ENCODE peak calls at places on chromosomes 3 and 15, in seven cellular contexts. One of them, this sample, is unnamed.

GRCh38 chr3:189908646-189909045 is 212.1 kb downstream of the P3H2 start:
- DNase-seq in sigmoid colon: no peak
- DNase-seq in lung: no peak
- DNase-seq in psoas muscle: no peak
- DNase-seq in H9: no peak
- DNase-seq in mucosa of descending colon: no peak
- DNase-seq in spleen: no peak
- DNase-seq in this sample: no peak

GRCh38 chr15:50345298-50345697 is 9.7 kb downstream of the GABPB1 start:
- DNase-seq in psoas muscle: no peak
- DNase-seq in spleen: no peak
- DNase-seq in lung: no peak
- DNase-seq in mucosa of descending colon: no peak
- DNase-seq in H9: no peak
- DNase-seq in sigmoid colon: no peak
- DNase-seq in this sample: no peak

GRCh38 chr3:48600711-48601621 is 5.8 kb upstream of the COL7A1 start:
- DNase-seq in mucosa of descending colon: no peak
- DNase-seq in sigmoid colon: no peak
- DNase-seq in H9: no peak
- DNase-seq in spleen: no peak
- DNase-seq in psoas muscle: no peak
- DNase-seq in lung: no peak
- DNase-seq in this sample: no peak

GRCh38 chr15:54816406-54816805 is 380.3 kb downstream of the RSL24D1 start:
- DNase-seq in psoas muscle: no peak
- DNase-seq in lung: no peak
- DNase-seq in mucosa of descending colon: no peak
- DNase-seq in spleen: no peak
- DNase-seq in H9: no peak
- DNase-seq in sigmoid colon: no peak
- DNase-seq in this sample: no peak

GRCh38 chr3:108664266-108664665 is 74.7 kb downstream of the DZIP3 start:
- DNase-seq in H9: no peak
- DNase-seq in psoas muscle: no peak
- DNase-seq in mucosa of descending colon: no peak
- DNase-seq in sigmoid colon: no peak
- DNase-seq in spleen: no peak
- DNase-seq in lung: no peak
- DNase-seq in this sample: no peak

GRCh38 chr15:73800662-73801345 is 47.7 kb upstream of the INSYN1 start:
- DNase-seq in mucosa of descending colon: peak; percentile 11
- DNase-seq in spleen: peak; percentile 14
- DNase-seq in lung: no peak
- DNase-seq in H9: no peak
- DNase-seq in psoas muscle: peak; percentile 93
- DNase-seq in sigmoid colon: peak; percentile 69
- DNase-seq in this sample: peak; percentile 96

GRCh38 chr3:37163262-37164020 is 10.9 kb downstream of the LRRFIP2 start:
- DNase-seq in lung: no peak
- DNase-seq in mucosa of descending colon: no peak
- DNase-seq in psoas muscle: no peak
- DNase-seq in sigmoid colon: no peak
- DNase-seq in H9: peak; percentile 41
- DNase-seq in spleen: no peak
- DNase-seq in this sample: no peak

GRCh38 chr3:178443634-178444033 is 92.6 kb upstream of the KCNMB2 start:
- DNase-seq in lung: no peak
- DNase-seq in mucosa of descending colon: no peak
- DNase-seq in spleen: no peak
- DNase-seq in H9: no peak
- DNase-seq in sigmoid colon: no peak
- DNase-seq in psoas muscle: no peak
- DNase-seq in this sample: no peak

GRCh38 chr15:101188517-101189340 is 63.1 kb downstream of the CHSY1 start:
- DNase-seq in lung: no peak
- DNase-seq in sigmoid colon: no peak
- DNase-seq in H9: no peak
- DNase-seq in psoas muscle: no peak
- DNase-seq in mucosa of descending colon: no peak
- DNase-seq in spleen: no peak
- DNase-seq in this sample: no peak

GRCh38 chr15:79900087-79900486 is 3.3 kb upstream of the MTHFS start:
- DNase-seq in mucosa of descending colon: no peak
- DNase-seq in psoas muscle: no peak
- DNase-seq in H9: no peak
- DNase-seq in lung: no peak
- DNase-seq in sigmoid colon: no peak
- DNase-seq in spleen: peak; percentile 69
- DNase-seq in this sample: no peak

GRCh38 chr3:129442947-129443346 is 2.9 kb downstream of the IFT122 start:
- DNase-seq in H9: no peak
- DNase-seq in mucosa of descending colon: no peak
- DNase-seq in sigmoid colon: no peak
- DNase-seq in lung: no peak
- DNase-seq in spleen: no peak
- DNase-seq in psoas muscle: no peak
- DNase-seq in this sample: no peak

GRCh38 chr3:129448187-129448895 is 8.3 kb downstream of the IFT122 start:
- DNase-seq in psoas muscle: no peak
- DNase-seq in spleen: no peak
- DNase-seq in mucosa of descending colon: no peak
- DNase-seq in sigmoid colon: no peak
- DNase-seq in H9: peak; percentile 41
- DNase-seq in lung: no peak
- DNase-seq in this sample: no peak

GRCh38 chr3:129446926-129447325 is 6.9 kb downstream of the IFT122 start:
- DNase-seq in psoas muscle: no peak
- DNase-seq in spleen: no peak
- DNase-seq in lung: no peak
- DNase-seq in sigmoid colon: no peak
- DNase-seq in mucosa of descending colon: no peak
- DNase-seq in H9: no peak
- DNase-seq in this sample: no peak

GRCh38 chr3:129442486-129442885 is 2.5 kb downstream of the IFT122 start:
- DNase-seq in spleen: no peak
- DNase-seq in psoas muscle: no peak
- DNase-seq in sigmoid colon: no peak
- DNase-seq in H9: no peak
- DNase-seq in mucosa of descending colon: no peak
- DNase-seq in lung: no peak
- DNase-seq in this sample: no peak

DNA sequence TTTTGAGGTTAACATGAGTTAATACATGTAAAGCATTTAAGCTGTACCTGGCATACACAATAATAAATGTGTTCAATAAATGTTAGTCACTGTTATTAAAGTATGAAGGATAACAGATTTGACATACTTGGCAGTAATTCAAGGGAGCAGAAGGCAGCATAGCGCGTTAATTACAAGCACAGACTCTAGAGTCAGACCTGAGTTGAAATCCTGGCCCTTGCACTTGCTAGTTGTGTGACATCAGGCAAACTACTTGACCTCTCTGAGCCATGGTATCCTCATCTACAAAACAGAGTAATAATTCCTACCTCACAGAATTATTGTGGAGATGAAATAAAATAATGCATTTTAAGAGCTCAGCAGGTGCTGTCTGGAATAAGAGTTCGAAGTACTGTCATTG is 5.4 kb downstream of the IFT122 start:
- DNase-seq in mucosa of descending colon: no peak
- DNase-seq in lung: no peak
- DNase-seq in sigmoid colon: no peak
- DNase-seq in spleen: no peak
- DNase-seq in psoas muscle: no peak
- DNase-seq in H9: no peak
- DNase-seq in this sample: no peak
- H3K4me1 ChIP-seq in mucosa of descending colon: peaks cover 9% of the 10 kb centered on the region
- H3K4me1 ChIP-seq in lung: peaks cover 4% of the 10 kb centered on the region
- H3K4me1 ChIP-seq in sigmoid colon: peaks cover 29% of the 10 kb centered on the region
- H3K4me1 ChIP-seq in spleen: peaks cover 69% of the 10 kb centered on the region
- H3K4me1 ChIP-seq in psoas muscle: peaks cover 29% of the 10 kb centered on the region
- H3K4me1 ChIP-seq in H9: peaks cover 7% of the 10 kb centered on the region
- H3K4me1 ChIP-seq in this sample: peaks cover 38% of the 10 kb centered on the region

DNA sequence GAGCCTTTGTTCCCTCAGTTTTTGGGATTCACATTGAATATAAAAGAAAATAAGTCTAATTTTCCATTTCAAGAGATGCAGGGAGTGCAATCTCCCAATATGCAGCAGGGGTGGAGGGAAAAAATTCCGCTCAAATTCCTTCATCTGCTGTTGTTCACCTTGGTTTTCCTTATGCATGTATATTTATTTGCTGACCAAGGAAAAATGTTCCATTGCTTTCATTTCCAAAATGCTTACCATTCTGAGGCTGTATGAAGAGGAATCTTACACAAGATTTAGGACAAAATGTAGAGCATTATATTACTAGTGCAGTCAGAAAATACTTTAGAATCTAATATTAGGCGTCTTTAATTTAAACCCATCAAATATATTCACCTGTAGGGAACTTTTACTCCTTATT is 863.9 kb downstream of the EPHA3 start:
- DNase-seq in spleen: no peak
- DNase-seq in mucosa of descending colon: no peak
- DNase-seq in sigmoid colon: no peak
- DNase-seq in lung: no peak
- DNase-seq in H9: no peak
- DNase-seq in psoas muscle: no peak
- DNase-seq in this sample: no peak
- H3K9me3 ChIP-seq in spleen: no peaks in the 10 kb centered on the region
- H3K9me3 ChIP-seq in mucosa of descending colon: no peaks in the 10 kb centered on the region
- H3K9me3 ChIP-seq in sigmoid colon: no peaks in the 10 kb centered on the region
- H3K9me3 ChIP-seq in lung: no peaks in the 10 kb centered on the region
- H3K9me3 ChIP-seq in H9: no peaks in the 10 kb centered on the region
- H3K9me3 ChIP-seq in psoas muscle: no peaks in the 10 kb centered on the region
- H3K9me3 ChIP-seq in this sample: no peaks in the 10 kb centered on the region

DNA sequence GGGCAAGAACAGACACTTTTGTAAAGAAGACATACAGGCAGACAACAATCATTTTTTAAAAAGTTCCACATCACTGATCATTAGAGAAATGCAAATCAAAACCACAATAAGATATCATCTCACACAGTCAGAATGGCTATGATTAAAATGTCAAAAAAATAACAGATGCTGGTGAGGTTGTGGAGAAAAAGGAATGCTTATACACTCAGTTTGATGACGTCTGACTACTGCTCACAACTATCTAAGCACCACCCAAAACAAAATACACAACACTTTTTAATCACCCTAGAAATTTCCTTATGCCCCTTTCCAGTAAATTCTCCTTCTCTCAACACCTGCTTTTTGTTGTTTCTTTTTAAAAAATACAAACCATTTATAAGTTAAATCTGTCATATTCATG is 228.8 kb downstream of the ISL2 start:
- DNase-seq in H9: no peak
- DNase-seq in sigmoid colon: no peak
- DNase-seq in mucosa of descending colon: no peak
- DNase-seq in spleen: no peak
- DNase-seq in lung: no peak
- DNase-seq in psoas muscle: no peak
- DNase-seq in this sample: no peak
- H3K4me1 ChIP-seq in H9: no peaks in the 10 kb centered on the region
- H3K4me1 ChIP-seq in sigmoid colon: no peaks in the 10 kb centered on the region
- H3K4me1 ChIP-seq in mucosa of descending colon: no peaks in the 10 kb centered on the region
- H3K4me1 ChIP-seq in spleen: no peaks in the 10 kb centered on the region
- H3K4me1 ChIP-seq in lung: no peaks in the 10 kb centered on the region
- H3K4me1 ChIP-seq in psoas muscle: no peaks in the 10 kb centered on the region
- H3K4me1 ChIP-seq in this sample: no peaks in the 10 kb centered on the region

GRCh38 chr3:44326035-44326434 is 12.5 kb upstream of the TCAIM start:
- DNase-seq in lung: no peak
- DNase-seq in H9: no peak
- DNase-seq in psoas muscle: no peak
- DNase-seq in mucosa of descending colon: no peak
- DNase-seq in sigmoid colon: no peak
- DNase-seq in spleen: no peak
- DNase-seq in this sample: no peak
- H3K9me3 ChIP-seq in lung: no peaks in the 10 kb centered on the region
- H3K9me3 ChIP-seq in H9: no peaks in the 10 kb centered on the region
- H3K9me3 ChIP-seq in psoas muscle: peaks cover 4% of the 10 kb centered on the region
- H3K9me3 ChIP-seq in mucosa of descending colon: no peaks in the 10 kb centered on the region
- H3K9me3 ChIP-seq in sigmoid colon: no peaks in the 10 kb centered on the region
- H3K9me3 ChIP-seq in spleen: no peaks in the 10 kb centered on the region
- H3K9me3 ChIP-seq in this sample: no peaks in the 10 kb centered on the region

GRCh38 chr3:170057550-170057949 is 19.8 kb downstream of the GPR160 start:
- DNase-seq in spleen: no peak
- DNase-seq in mucosa of descending colon: no peak
- DNase-seq in psoas muscle: no peak
- DNase-seq in H9: no peak
- DNase-seq in lung: no peak
- DNase-seq in sigmoid colon: no peak
- DNase-seq in this sample: peak; percentile 67

GRCh38 chr3:170052398-170052797 is 14.6 kb downstream of the GPR160 start:
- DNase-seq in mucosa of descending colon: no peak
- DNase-seq in sigmoid colon: no peak
- DNase-seq in H9: no peak
- DNase-seq in spleen: no peak
- DNase-seq in lung: no peak
- DNase-seq in psoas muscle: no peak
- DNase-seq in this sample: no peak

GRCh38 chr3:170055209-170055608 is 17.4 kb downstream of the GPR160 start:
- DNase-seq in mucosa of descending colon: no peak
- DNase-seq in sigmoid colon: no peak
- DNase-seq in lung: no peak
- DNase-seq in spleen: no peak
- DNase-seq in H9: no peak
- DNase-seq in psoas muscle: no peak
- DNase-seq in this sample: no peak

GRCh38 chr3:170056710-170057454 is 19.1 kb downstream of the GPR160 start:
- DNase-seq in H9: no peak
- DNase-seq in sigmoid colon: no peak
- DNase-seq in psoas muscle: no peak
- DNase-seq in mucosa of descending colon: no peak
- DNase-seq in lung: no peak
- DNase-seq in spleen: no peak
- DNase-seq in this sample: no peak

DNA sequence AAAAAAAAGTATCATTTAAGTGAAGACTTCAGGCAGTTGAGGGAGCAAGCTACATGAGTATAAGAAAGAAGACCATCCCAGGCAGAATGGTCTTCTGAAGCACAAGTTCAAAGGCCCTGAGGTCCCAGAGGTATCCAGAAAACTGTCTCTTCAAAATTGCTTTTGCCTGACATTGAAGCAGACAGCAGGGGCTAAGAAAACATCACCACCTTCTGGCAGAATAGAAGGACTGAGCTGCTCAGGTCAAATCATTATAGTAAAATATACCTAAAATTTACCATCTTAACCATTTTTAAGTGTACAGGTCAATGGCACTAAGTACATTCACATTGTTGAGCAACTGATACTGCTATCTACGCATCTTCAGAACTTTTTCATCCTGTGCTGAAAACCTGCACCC is 16.4 kb downstream of the GPR160 start:
- DNase-seq in sigmoid colon: no peak
- DNase-seq in mucosa of descending colon: no peak
- DNase-seq in psoas muscle: no peak
- DNase-seq in spleen: no peak
- DNase-seq in H9: no peak
- DNase-seq in lung: peak; percentile 22
- DNase-seq in this sample: no peak
- H3K4me1 ChIP-seq in sigmoid colon: no peaks in the 10 kb centered on the region
- H3K4me1 ChIP-seq in mucosa of descending colon: peaks cover 12% of the 10 kb centered on the region
- H3K4me1 ChIP-seq in psoas muscle: no peaks in the 10 kb centered on the region
- H3K4me1 ChIP-seq in spleen: peaks cover 47% of the 10 kb centered on the region
- H3K4me1 ChIP-seq in H9: peaks cover 4% of the 10 kb centered on the region
- H3K4me1 ChIP-seq in lung: peaks cover 6% of the 10 kb centered on the region
- H3K4me1 ChIP-seq in this sample: peaks cover 6% of the 10 kb centered on the region